ENCODE peak calls at places on chromosomes 16 and 17, in six cellular contexts. Z, Q, F, H, T and K are unnamed samples. For H3K9me3, the result is how much of the 10 kb centered on the place peaks cover.

GRCh38 chr16:1097800-1098199 is 1.8 kb upstream of the C1QTNF8 start:
- DNase-seq in Q (peak), Z (no peak), F (no peak), T (no peak), H (no peak), K (peak)

GRCh38 chr16:4679854-4680636 is 13.3 kb upstream of the NUDT16L1 start:
- DNase-seq in Q (peak), F (peak), H (no peak), Z (peak), T (peak), K (no peak)

GRCh38 chr17:11005940-11006339 is 168.1 kb upstream of the PIRT start:
- DNase-seq in H (no peak), T (no peak), F (no peak), Z (no peak), Q (no peak), K (no peak)

GRCh38 chr17:31704483-31704882 is 154.6 kb downstream of the COPRS start:
- DNase-seq in H (no peak), F (no peak), T (no peak), Q (no peak), Z (no peak), K (no peak)

GRCh38 chr16:62638324-62638911 is 602.2 kb upstream of the CDH8 start:
- DNase-seq in Q (no peak), Z (no peak), F (no peak), T (no peak), H (no peak), K (no peak)

GRCh38 chr16:69123894-69124293 is 8.5 kb downstream of the CHTF8 start:
- DNase-seq in F (peak), Z (no peak), Q (no peak), H (peak), T (peak), K (no peak)

GRCh38 chr17:72176902-72177660 is 56.3 kb downstream of the SOX9 start:
- DNase-seq in T (no peak), Q (no peak), H (no peak), F (peak), Z (no peak), K (no peak)

GRCh38 chr17:34730816-34731215 is 151.4 kb downstream of the TMEM132E start:
- DNase-seq in Q (no peak), H (no peak), Z (no peak), F (no peak), T (no peak), K (no peak)

GRCh38 chr16:87337247-87337646 is 20.1 kb upstream of the C16orf95 start:
- DNase-seq in F (no peak), H (no peak), Z (no peak), Q (peak), T (no peak), K (no peak)

GRCh38 chr16:51982715-51983680 is 563.9 kb downstream of the TOX3 start:
- DNase-seq in Q (no peak), H (peak), Z (peak), F (peak), T (peak), K (peak)

GRCh38 chr16:73329363-73330306 is 281.7 kb upstream of the ZFHX3 start:
- DNase-seq in H (no peak), T (no peak), F (peak), Q (no peak), Z (no peak), K (no peak)

GRCh38 chr17:78722101-78722761 is 59.8 kb downstream of the CYTH1 start:
- DNase-seq in Z (no peak), T (no peak), F (peak), Q (no peak), H (no peak), K (no peak)

GRCh38 chr16:81261049-81261648 is 22.7 kb downstream of the BCO1 start:
- DNase-seq in T (no peak), H (peak), F (no peak), Z (no peak), Q (no peak), K (no peak)

GRCh38 chr16:66581246-66581952 is 2.1 kb downstream of the CMTM2 start:
- DNase-seq in H (no peak), Z (no peak), Q (no peak), T (peak), F (no peak), K (peak)

GRCh38 chr16:65967376-65967775 is 399.1 kb upstream of the CDH5 start:
- DNase-seq in T (no peak), H (no peak), F (no peak), Q (no peak), Z (no peak), K (peak)

GRCh38 chr16:89510526-89510925 is 2.3 kb downstream of the SPG7 start:
- DNase-seq in Z (no peak), Q (no peak), T (no peak), H (no peak), F (no peak), K (no peak)

GRCh38 chr16:24670623-24671454 is 58.6 kb upstream of the TNRC6A start:
- DNase-seq in H (peak), F (peak), Z (no peak), T (peak), Q (peak), K (peak)

GRCh38 chr16:48125888-48126287 is 29.9 kb downstream of the ABCC12 start:
- DNase-seq in Q (no peak), H (no peak), F (no peak), T (no peak), Z (no peak), K (no peak)

GRCh38 chr17:80922580-80923160 is 69.0 kb upstream of the CHMP6 start:
- DNase-seq in Q (peak), Z (no peak), F (no peak), T (no peak), H (no peak), K (no peak)

GRCh38 chr17:28760987-28761562 is 17.3 kb downstream of the TRAF4 start:
- DNase-seq in F (peak), H (no peak), T (peak), Q (peak), Z (peak), K (peak)

GRCh38 chr17:75734674-75735294 is 13.5 kb downstream of the ITGB4 start:
- DNase-seq in F (no peak), Z (no peak), T (no peak), Q (no peak), H (no peak), K (no peak)

DNA sequence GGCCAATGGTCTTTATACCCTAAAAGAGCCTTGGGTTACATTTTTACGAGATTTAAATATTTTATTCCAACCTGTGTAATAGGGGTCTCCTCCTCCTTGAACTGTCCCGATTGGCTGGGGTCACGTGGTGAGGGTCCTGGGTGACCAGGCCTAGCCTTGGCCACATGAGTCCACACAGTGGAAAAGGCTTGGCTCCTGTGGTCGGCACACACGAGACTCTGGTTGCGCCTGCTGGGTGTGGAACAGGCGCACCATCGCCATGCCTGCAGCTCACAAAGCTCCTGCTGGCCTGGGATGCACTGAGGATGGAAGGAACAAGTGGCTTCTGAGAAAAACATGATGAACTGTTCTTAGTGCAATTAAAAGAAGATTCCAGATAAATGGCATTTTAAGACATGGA is 103.9 kb upstream of the ZNF750 start:
- DNase-seq in Z (no peak), F (no peak), H (no peak), T (no peak), Q (peak), K (no peak)
- H3K9me3 ChIP-seq in Z (under half), F (under half), H (half or more), T (under half), Q (under half), K (under half)

DNA sequence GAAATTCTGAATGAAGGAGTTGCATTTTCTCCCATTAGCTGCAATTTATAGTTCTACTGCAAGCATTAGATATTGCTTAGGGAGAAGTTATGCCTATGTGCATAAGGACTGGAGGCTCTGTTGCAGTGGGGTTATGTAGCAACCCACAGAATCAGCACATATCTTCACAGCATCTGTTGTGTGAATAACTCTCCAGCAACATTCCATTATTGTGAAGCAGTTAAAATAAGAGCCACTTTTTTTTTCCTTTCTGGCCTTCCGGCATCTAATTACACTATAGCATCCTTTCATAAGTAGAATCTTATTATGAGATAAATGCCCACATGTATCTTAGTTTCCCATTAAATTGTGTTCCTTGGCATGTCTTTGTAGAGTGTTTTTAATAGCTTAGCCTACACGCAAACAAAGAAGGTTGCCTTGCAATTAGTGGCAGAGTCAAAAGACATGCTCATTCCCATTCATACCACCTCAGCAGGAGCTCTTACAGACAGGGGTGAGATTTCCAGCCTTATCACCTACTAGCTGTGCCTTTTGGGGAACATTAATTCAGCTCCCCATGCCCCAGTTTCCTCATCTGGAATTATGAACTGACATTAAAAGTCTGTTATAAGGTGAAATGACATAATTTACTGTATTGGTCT is 596.0 kb upstream of the GOT2 start:
- DNase-seq in Q (no peak), T (no peak), H (no peak), F (no peak), Z (no peak), K (no peak)
- H3K9me3 ChIP-seq in Q (under half), T (under half), H (under half), F (under half), Z (under half), K (under half)

GRCh38 chr17:22273308-22273707 is 581.0 kb downstream of the KCNJ18 start:
- DNase-seq in T (no peak), H (no peak), F (no peak), Z (no peak), Q (no peak), K (no peak)

GRCh38 chr17:22277595-22277994 is 585.3 kb downstream of the KCNJ18 start:
- DNase-seq in F (no peak), H (no peak), T (no peak), Q (no peak), Z (no peak), K (no peak)

GRCh38 chr17:22278302-22279275 is 586.3 kb downstream of the KCNJ18 start:
- DNase-seq in F (no peak), Q (no peak), Z (no peak), H (no peak), T (no peak), K (no peak)
- H3K9me3 ChIP-seq in F (under half), Q (under half), Z (under half), H (under half), T (under half), K (under half)

GRCh38 chr16:31767267-31767666 is 106.3 kb upstream of the ZNF267 start:
- DNase-seq in F (no peak), Q (no peak), T (no peak), H (no peak), Z (no peak), K (no peak)
- H3K9me3 ChIP-seq in F (half or more), Q (half or more), T (under half), H (half or more), Z (under half), K (under half)

GRCh38 chr16:3223913-3224515 is 10.9 kb downstream of the ZNF200 start:
- DNase-seq in Q (no peak), H (no peak), Z (no peak), F (no peak), T (no peak), K (no peak)
- H3K9me3 ChIP-seq in Q (half or more), H (half or more), Z (under half), F (half or more), T (under half), K (half or more)

GRCh38 chr17:56755310-56755709 is 78.4 kb downstream of the C17orf67 start:
- DNase-seq in H (no peak), T (no peak), Z (no peak), F (no peak), Q (no peak), K (no peak)
- H3K9me3 ChIP-seq in H (under half), T (under half), Z (under half), F (under half), Q (under half), K (under half)

DNA sequence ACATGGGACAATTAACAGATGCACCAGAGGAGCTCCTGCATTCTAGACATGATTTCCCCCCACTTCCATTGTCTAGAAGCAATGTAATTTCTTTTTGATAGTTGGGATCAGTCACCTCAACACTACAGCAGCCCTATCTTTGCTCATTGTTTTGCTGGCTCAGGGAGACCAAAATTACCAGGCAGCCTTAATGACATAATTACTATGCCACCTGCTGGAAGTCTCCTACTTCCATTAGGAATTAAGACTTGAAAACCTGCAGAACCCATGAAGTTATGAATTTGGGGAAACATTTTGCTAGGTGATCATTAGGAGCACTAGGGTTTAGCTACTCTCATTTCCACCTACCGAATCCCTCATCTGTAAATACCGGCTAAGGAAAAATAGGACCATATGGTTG is 312.0 kb upstream of the CA10 start:
- DNase-seq in T (no peak), H (no peak), F (no peak), Z (no peak), Q (no peak), K (no peak)
- H3K9me3 ChIP-seq in T (under half), H (under half), F (under half), Z (under half), Q (under half), K (under half)

GRCh38 chr16:15966420-15967222 is 17.2 kb downstream of the ABCC1 start:
- DNase-seq in Z (no peak), T (peak), Q (no peak), H (peak), F (no peak), K (peak)

GRCh38 chr16:15967655-15968315 is 18.4 kb downstream of the ABCC1 start:
- DNase-seq in Q (no peak), F (no peak), H (no peak), T (no peak), Z (no peak), K (no peak)

GRCh38 chr16:15970743-15971434 is 21.5 kb downstream of the ABCC1 start:
- DNase-seq in H (no peak), T (no peak), Q (no peak), F (no peak), Z (no peak), K (no peak)

GRCh38 chr16:15970202-15970601 is 20.8 kb downstream of the ABCC1 start:
- DNase-seq in F (no peak), Z (no peak), Q (no peak), H (no peak), T (no peak), K (no peak)

GRCh38 chr16:15967223-15967546 is 17.8 kb downstream of the ABCC1 start:
- DNase-seq in Z (no peak), H (no peak), T (no peak), Q (no peak), F (no peak), K (no peak)
- H3K9me3 ChIP-seq in Z (under half), H (under half), T (under half), Q (under half), F (under half), K (under half)